ENCODE peak calls at places on chromosomes 13 and 19, in ten cellular contexts. B is A549, J is brain microvascular endothelial cell, T is foreskin fibroblast, V is stomach, M is left lung, R is osteoblast, K is fibroblast of mammary gland, N is endodermal cell, Y is kidney. A is an unnamed sample.

GRCh38 chr13:46126552-46127171 is 21.8 kb upstream of the CPB2 start:
- DNase-seq in J (peak), R (peak), K (peak), N (peak), V (peak), T (peak), M (peak), B (peak), Y (peak), A (peak)

GRCh38 chr19:4775627-4776152 is 15.8 kb upstream of the FEM1A start:
- DNase-seq in M (no peak), B (no peak), Y (no peak), V (no peak), T (no peak), K (no peak), R (no peak), J (no peak), N (no peak), A (no peak)

GRCh38 chr13:33629610-33630009 is 188.3 kb upstream of the RFC3 start:
- DNase-seq in N (no peak), V (no peak), J (no peak), T (no peak), M (no peak), Y (no peak), B (no peak), K (no peak), R (no peak), A (no peak)

GRCh38 chr19:3007975-3008374 is 21.1 kb downstream of the TLE2 start:
- DNase-seq in J (no peak), R (peak), V (no peak), M (no peak), Y (no peak), N (no peak), B (no peak), K (no peak), T (no peak), A (no peak)

GRCh38 chr19:17455711-17456123 is 5.0 kb downstream of the NXNL1 start:
- DNase-seq in M (no peak), J (no peak), V (peak), K (no peak), N (peak), R (peak), B (no peak), T (no peak), Y (peak), A (no peak)

GRCh38 chr19:57587529-57587928 is 3.6 kb downstream of the ZIK1 start:
- DNase-seq in J (peak), B (no peak), K (peak), R (peak), Y (no peak), T (peak), V (no peak), M (no peak), N (no peak), A (no peak)

GRCh38 chr19:42480335-42481095 is 37.8 kb upstream of the CXCL17 start:
- DNase-seq in B (peak), K (peak), T (peak), N (peak), V (peak), M (no peak), R (peak), J (peak), Y (no peak), A (no peak)

GRCh38 chr13:45162821-45163220 is 38.0 kb downstream of the KCTD4 start:
- DNase-seq in Y (no peak), T (peak), B (peak), N (no peak), J (peak), V (no peak), M (no peak), K (peak), R (peak), A (no peak)

GRCh38 chr13:94309576-94309975 is 169.9 kb downstream of the DCT start:
- DNase-seq in V (no peak), J (no peak), Y (no peak), R (no peak), M (no peak), N (no peak), B (no peak), K (peak), T (no peak), A (no peak)

GRCh38 chr13:43405457-43405856 is 381.3 kb downstream of the ENOX1 start:
- DNase-seq in K (peak), B (peak), M (no peak), V (no peak), T (peak), Y (no peak), N (no peak), J (peak), R (peak), A (no peak)

GRCh38 chr19:47240996-47241918 is 10.3 kb upstream of the BBC3 start:
- DNase-seq in N (peak), R (peak), V (peak), T (peak), Y (peak), J (peak), M (peak), B (peak), K (peak), A (peak)

GRCh38 chr13:44128522-44128921 is 245.1 kb upstream of the SERP2 start:
- DNase-seq in V (no peak), R (no peak), Y (no peak), M (no peak), J (no peak), T (peak), K (peak), N (no peak), B (no peak), A (no peak)

GRCh38 chr19:41367848-41368301 is 3.9 kb upstream of the B9D2 start:
- DNase-seq in K (peak), Y (no peak), B (peak), V (no peak), M (no peak), T (peak), N (no peak), R (peak), J (peak), A (no peak)

GRCh38 chr13:28865951-28866350 is 45.8 kb downstream of the MTUS2 start:
- DNase-seq in J (no peak), R (no peak), V (no peak), B (no peak), M (no peak), T (no peak), K (no peak), Y (no peak), N (no peak), A (no peak)

GRCh38 chr13:24692541-24692940 is 12.3 kb downstream of the ATP12A start:
- DNase-seq in R (peak), Y (no peak), N (no peak), K (peak), V (no peak), T (peak), J (peak), M (no peak), B (no peak), A (no peak)

GRCh38 chr13:81872581-81872980 is 1531.7 kb upstream of the SPRY2 start:
- DNase-seq in M (no peak), J (no peak), N (peak), K (no peak), Y (no peak), T (no peak), V (no peak), R (no peak), B (peak), A (no peak)

GRCh38 chr13:101065314-101065713 is 351.0 kb downstream of the NALCN start:
- DNase-seq in K (peak), R (peak), B (no peak), Y (peak), V (no peak), T (peak), N (no peak), J (peak), M (no peak), A (no peak)

GRCh38 chr13:32472194-32472621 is 44.3 kb upstream of the N4BP2L1 start:
- DNase-seq in R (no peak), J (no peak), M (no peak), B (no peak), T (no peak), K (peak), N (no peak), Y (no peak), V (no peak), A (no peak)

GRCh38 chr13:31725841-31726240 is 13.5 kb upstream of the RXFP2 start:
- DNase-seq in M (no peak), N (no peak), R (peak), B (no peak), T (no peak), J (no peak), K (no peak), V (no peak), Y (no peak), A (no peak)

GRCh38 chr19:47587295-47587694 is 14.3 kb upstream of the ZNF541 start:
- DNase-seq in R (no peak), T (peak), B (no peak), V (no peak), K (peak), N (no peak), Y (no peak), J (no peak), M (no peak), A (no peak)

DNA sequence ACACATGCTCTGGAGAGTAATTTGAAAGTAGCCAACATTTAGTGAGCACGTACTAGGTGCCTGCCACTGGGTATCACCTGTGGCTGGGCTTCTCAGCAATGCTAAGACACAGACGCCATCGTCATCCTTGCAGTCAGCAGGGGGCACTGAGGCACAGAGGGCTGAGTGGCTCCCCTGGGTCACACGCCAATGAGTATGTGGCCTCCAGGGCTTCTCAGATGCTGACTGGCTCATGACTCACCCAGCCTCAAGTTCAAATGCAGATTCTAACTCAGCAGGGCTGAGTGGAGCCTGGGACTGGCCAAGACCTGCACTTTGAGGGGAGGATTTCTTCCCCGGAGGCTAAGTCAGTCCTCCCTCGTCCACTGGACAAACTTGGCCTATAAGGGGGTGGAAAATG is 115.1 kb upstream of the CACNA1A start:
- DNase-seq in N (peak), J (peak), B (peak), M (no peak), Y (peak), T (peak), K (peak), R (peak), V (no peak), A (no peak)
- TF ChIP-seq CTCF in N (no peak), J (no peak), B (no peak), M (no peak), Y (no peak), T (peak), K (peak), R (peak), V (no peak), A (no peak)

DNA sequence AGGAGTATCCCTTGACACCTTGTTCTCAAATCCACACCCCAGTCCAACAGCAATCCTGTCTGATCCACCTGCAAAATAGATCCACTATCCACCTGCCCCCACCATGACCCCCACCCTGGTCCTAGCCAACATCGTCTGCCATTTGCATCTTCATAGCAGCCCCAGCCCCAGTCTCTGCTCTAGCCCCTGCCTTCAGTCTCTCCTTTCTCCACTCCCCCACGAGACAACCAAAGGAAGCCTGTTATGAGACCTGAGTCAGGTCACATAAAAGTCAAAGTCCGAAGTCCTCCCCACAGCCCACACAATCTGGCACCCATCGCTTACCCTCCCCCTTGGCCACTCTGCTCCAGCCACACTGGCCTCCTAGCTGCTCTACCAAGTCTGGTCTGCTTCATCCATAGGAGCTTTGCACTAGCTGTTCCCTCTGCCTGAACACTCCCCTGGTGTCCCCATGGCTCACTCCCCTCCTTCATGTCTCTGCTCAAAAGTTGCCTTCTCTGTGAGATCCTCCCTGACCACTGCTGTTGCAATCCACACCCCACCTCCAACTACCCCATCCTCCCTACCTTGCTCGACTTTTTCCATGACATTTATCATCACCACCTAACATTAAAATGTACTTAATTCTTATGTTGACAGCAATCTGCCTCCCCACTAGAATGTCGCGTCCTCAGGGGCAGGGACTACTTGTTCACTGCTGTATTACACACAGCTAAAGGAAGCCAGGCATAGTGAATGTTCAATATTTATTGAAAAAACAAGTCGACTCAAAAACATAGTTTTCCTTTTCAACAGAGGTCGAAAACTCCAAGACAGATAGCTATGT is 1.2 kb upstream of the PLEKHG2 start:
- DNase-seq in V (peak), B (peak), Y (no peak), K (peak), T (peak), J (peak), N (peak), M (no peak), R (peak), A (no peak)
- H3K4me3 ChIP-seq in V (peak), B (peak), Y (peak), K (no peak), T (peak), J (peak), N (peak), M (peak), R (peak), A (peak)

GRCh38 chr13:40992678-40993077 is 26.4 kb downstream of the ELF1 start:
- DNase-seq in J (no peak), V (no peak), Y (no peak), R (peak), K (no peak), B (no peak), M (no peak), T (no peak), N (no peak), A (no peak)

GRCh38 chr13:40993119-40993518 is 26.0 kb downstream of the ELF1 start:
- DNase-seq in V (no peak), K (no peak), R (no peak), T (no peak), J (no peak), N (peak), Y (no peak), M (no peak), B (no peak), A (no peak)

GRCh38 chr13:40995997-40996396 is 23.1 kb downstream of the ELF1 start:
- DNase-seq in V (no peak), B (no peak), M (no peak), Y (no peak), J (no peak), K (no peak), T (no peak), R (no peak), N (no peak), A (no peak)

GRCh38 chr13:40994581-40995230 is 24.4 kb downstream of the ELF1 start:
- DNase-seq in N (no peak), V (no peak), Y (no peak), M (no peak), K (no peak), R (no peak), B (no peak), J (no peak), T (no peak), A (peak)

DNA sequence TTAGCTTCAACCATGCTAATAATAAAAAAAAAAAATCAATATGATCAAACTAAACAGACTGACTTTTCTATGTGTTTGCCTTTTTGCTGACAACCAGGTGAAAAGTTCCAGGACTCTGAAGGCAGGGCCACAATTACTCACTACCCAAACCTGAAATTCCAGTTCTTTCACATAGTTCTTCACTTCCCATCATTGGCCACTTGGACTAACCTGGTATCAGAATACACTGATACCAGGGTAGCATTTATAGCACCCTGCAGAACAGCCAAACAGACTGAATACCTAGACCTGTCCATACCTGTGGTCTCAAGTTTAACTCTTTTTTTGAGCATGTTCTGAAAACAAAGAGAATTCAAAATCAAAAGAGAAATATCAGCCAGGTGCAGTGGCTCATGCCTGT is 25.1 kb downstream of the ELF1 start:
- DNase-seq in Y (no peak), J (no peak), T (no peak), K (no peak), R (peak), N (peak), M (no peak), B (no peak), V (peak), A (no peak)
- TF ChIP-seq CTCF in Y (no peak), J (no peak), T (no peak), K (no peak), R (no peak), N (peak), M (no peak), B (no peak), V (no peak), A (no peak)

DNA sequence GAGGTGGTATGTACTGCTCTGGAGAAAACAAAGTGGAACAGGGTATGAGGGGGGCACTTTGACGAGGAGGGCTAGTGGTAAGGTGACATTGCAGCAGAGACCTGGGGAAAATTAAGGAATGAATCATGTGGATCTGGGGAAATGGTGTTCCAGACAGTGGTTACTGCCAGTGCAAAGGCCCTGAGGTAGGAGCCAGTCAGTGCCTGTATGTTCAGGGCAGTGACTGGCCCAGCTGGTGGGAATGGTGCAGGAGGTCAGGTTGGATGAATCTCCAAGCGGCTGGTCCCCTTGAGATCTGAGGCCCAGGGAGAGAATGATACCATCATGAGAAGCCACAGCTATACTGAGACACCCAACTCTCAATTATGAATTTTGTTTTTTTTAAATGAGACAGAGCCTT is 4.9 kb downstream of the VAV1 start:
- DNase-seq in J (no peak), T (no peak), Y (no peak), R (peak), N (no peak), M (no peak), B (no peak), V (no peak), K (no peak), A (no peak)
- H3K4me3 ChIP-seq in J (no peak), T (no peak), Y (no peak), R (no peak), N (no peak), M (no peak), B (no peak), V (no peak), K (no peak), A (no peak)

GRCh38 chr19:18520848-18521691 is 800 bp downstream of the ELL start:
- DNase-seq in Y (peak), T (no peak), J (no peak), M (peak), B (no peak), V (peak), R (peak), N (peak), K (no peak), A (no peak)
- TF ChIP-seq CTCF in Y (no peak), T (no peak), J (peak), M (no peak), B (no peak), V (no peak), R (no peak), N (peak), K (no peak), A (no peak)

DNA sequence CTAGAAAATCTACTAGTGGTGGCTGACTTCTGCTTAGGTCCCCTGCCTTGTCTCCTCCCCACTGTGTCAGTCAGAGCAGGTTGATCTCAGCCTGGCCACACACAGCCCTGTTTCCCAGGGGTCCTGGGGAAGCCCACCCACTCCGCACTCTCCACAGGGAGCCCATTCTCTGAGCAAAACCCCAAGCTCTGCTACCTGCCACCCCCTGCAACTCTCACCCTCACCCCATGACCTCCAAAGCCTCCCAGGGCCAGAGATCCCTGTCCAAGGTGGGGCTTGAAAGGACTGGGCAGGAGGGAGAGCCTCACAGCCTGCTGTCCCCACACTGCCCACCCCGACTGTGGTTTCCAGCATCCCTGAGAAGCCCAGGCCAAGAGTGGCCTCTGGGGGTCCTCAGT is 58.8 kb upstream of the ZNF536 start:
- DNase-seq in M (no peak), Y (no peak), V (no peak), B (no peak), J (no peak), R (no peak), T (no peak), K (no peak), N (peak), A (no peak)
- H3K4me3 ChIP-seq in M (no peak), Y (no peak), V (no peak), B (no peak), J (no peak), R (no peak), T (no peak), K (no peak), N (no peak), A (no peak)

DNA sequence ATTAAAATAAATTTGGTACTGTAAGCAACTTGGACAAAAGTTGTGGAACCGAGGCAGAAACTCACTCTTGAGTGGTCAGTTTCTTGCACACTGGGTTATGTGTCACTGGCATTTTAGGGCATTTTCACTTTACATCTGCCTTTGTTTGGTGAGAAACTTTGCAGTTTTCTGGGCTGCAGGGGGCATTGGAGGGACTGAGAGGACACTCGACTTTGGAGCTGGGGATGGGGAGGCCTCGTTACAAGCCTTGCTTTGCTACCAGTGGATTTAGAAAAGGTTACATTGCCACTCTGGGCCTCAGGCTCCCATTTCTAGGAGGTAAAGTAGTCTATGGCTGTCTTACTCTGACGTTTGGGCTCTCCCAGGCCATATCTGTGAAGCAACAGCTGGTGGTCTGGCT is 41.9 kb upstream of the ZNF536 start:
- DNase-seq in N (peak), J (no peak), B (no peak), R (no peak), M (no peak), T (no peak), K (no peak), Y (no peak), V (no peak), A (no peak)
- TF ChIP-seq CTCF in N (no peak), J (no peak), B (no peak), R (no peak), M (no peak), T (no peak), K (no peak), Y (no peak), V (no peak), A (no peak)

DNA sequence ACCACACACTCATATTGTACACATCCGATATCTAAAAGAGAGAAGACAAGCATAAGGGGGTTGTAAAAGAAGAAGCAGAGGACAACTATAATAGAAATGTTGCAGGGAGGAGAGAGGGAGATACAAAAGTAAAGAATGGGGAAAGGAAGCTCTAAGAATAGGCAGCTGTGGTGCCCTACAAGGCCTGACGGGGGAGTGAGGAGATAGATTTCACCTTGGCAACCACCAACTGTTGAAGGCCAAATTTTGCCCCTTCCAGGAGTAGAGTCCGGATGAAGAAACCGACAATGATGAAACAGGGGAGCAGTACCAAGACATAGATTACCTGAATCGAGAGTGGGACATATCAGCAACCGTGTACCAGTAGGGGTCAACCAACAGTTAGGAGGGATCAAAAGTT is 15.9 kb downstream of the SLC6A16 start:
- DNase-seq in V (no peak), T (no peak), K (no peak), J (no peak), B (no peak), Y (no peak), N (no peak), R (no peak), M (no peak), A (no peak)
- H3K4me3 ChIP-seq in V (no peak), T (no peak), K (no peak), J (no peak), B (no peak), Y (no peak), N (no peak), R (no peak), M (no peak), A (no peak)

A was measured in testis.